ENCODE peak calls at places on chromosomes 3 and 15, in six cellular contexts. J is pancreas, V is hepatocyte, G is Panc1, F is stomach, A is progenitor cell of endocrine pancreas. E is an unnamed sample.
A peak's percentile ranks its signal among the peaks of the same experiment; 100 is the strongest.

GRCh38 chr3:12367346-12367745 is 78.5 kb downstream of the PPARG start:
- DNase-seq in J (no peak), V (no peak), G (no peak), F (no peak), A (no peak), E (no peak)

GRCh38 chr3:11530153-11530721 is 113.5 kb downstream of the VGLL4 start:
- DNase-seq in J (no peak), V (peak; percentile 70), G (no peak), F (no peak), A (no peak), E (peak; percentile 81)

GRCh38 chr15:82830427-82831173 is 21.2 kb downstream of the WHAMM start:
- DNase-seq in J (no peak), V (no peak), G (no peak), F (no peak), A (no peak), E (no peak)

GRCh38 chr3:70064194-70064787 is 64.8 kb downstream of the SAMMSON start:
- DNase-seq in J (no peak), V (peak; percentile 67), G (peak; percentile 28), F (no peak), A (no peak), E (peak; percentile 3)

GRCh38 chr3:78917541-78917940 is 850.3 kb downstream of the ROBO1 start:
- DNase-seq in J (no peak), V (no peak), G (no peak), F (no peak), A (no peak), E (no peak)

GRCh38 chr15:98085003-98085639 is 124.6 kb downstream of the ARRDC4 start:
- DNase-seq in J (no peak), V (peak; percentile 75), G (peak; percentile 36), F (peak; percentile 47), A (no peak), E (peak; percentile 64)

GRCh38 chr3:184776916-184777315 is 35.0 kb upstream of the VPS8 start:
- DNase-seq in J (no peak), V (no peak), G (no peak), F (no peak), A (no peak), E (no peak)

GRCh38 chr3:81740731-81741130 is 20.7 kb downstream of the GBE1 start:
- DNase-seq in J (no peak), V (no peak), G (no peak), F (no peak), A (no peak), E (no peak)

GRCh38 chr3:11699083-11699427 is 55.3 kb upstream of the VGLL4 start:
- DNase-seq in J (no peak), V (no peak), G (no peak), F (no peak), A (no peak), E (no peak)

GRCh38 chr3:58025824-58026579 is 17.8 kb downstream of the FLNB start:
- DNase-seq in J (no peak), V (peak; percentile 75), G (no peak), F (peak; percentile 71), A (no peak), E (no peak)

GRCh38 chr3:50971487-50971924 is 296.8 kb downstream of the DOCK3 start:
- DNase-seq in J (no peak), V (peak; percentile 85), G (peak; percentile 24), F (peak; percentile 51), A (peak; percentile 27), E (peak; percentile 8)

GRCh38 chr3:8319935-8320634 is 181.5 kb upstream of the LMCD1 start:
- DNase-seq in J (no peak), V (no peak), G (no peak), F (no peak), A (no peak), E (no peak)

GRCh38 chr3:128274837-128275236 is 121.6 kb downstream of the EEFSEC start:
- DNase-seq in J (no peak), V (no peak), G (no peak), F (no peak), A (no peak), E (no peak)
- TF ChIP-seq CTCF in J (no peak), V (no peak), G (no peak), F (no peak), A (no peak), E (no peak)

GRCh38 chr15:87623832-87624231 is 632.7 kb downstream of the NTRK3 start:
- DNase-seq in J (no peak), V (no peak), G (no peak), F (no peak), A (no peak), E (no peak)
- TF ChIP-seq CTCF in J (no peak), V (no peak), G (peak; percentile 35), F (no peak), A (no peak), E (no peak)

DNA sequence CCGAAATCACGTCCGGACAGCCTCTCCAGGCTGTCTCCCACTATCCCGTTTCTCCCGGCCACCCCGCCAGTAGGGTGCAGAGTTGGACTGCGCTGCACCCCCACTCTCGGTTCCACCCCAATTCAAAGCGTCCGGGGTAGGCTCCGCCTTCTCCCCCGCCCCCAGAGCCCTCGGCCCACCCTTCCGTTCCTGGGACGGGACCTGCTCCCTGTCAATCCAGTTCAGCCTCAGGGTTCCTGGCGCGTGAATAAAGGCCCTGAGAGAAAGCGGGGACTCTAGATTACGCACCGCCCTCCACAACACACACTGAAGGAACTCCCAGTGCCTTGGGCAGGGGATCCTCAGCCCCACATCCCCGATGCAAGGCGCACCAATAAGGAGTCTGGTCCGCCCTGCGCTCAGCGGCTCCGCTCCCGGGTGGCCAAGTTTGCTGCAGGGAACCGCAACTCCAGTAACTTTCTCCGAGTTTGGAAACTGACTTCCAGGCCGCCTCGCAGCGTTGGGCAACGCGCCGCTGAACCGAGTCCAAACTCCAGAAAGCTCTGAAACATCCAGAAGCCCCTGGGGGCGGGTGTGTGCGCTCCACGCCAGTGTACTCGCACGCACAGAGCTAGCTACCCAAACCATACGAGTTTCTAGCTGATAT is 1.9 kb downstream of the ADAMTS9 start:
- DNase-seq in J (peak; percentile 80), V (peak; percentile 94), G (no peak), F (peak; percentile 84), A (peak; percentile 82), E (peak; percentile 61)
- TF ChIP-seq CTCF in J (no peak), V (peak; percentile 63), G (peak; percentile 12), F (no peak), A (peak; percentile 39), E (peak; percentile 33)

DNA sequence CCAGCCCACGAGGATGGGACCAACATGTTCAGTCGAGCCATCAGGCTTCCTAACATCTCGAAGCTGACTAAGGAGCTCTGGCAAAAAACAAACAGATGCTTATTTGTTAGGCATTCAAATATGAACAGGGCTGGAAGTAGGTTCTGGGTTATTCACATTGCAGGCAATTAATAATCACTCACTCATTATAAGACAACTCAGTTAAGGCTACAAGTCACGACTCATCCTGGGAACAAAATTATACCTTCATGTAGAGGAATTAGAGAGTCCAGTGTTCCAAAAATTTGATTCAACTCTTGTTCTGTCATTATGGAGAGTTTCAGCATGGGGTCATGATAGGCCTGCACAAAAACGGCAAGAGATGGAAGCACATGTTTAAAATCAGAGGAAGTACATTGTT is 50.7 kb downstream of the ARHGEF3 start:
- DNase-seq in J (no peak), V (no peak), G (no peak), F (no peak), A (no peak), E (no peak)
- TF ChIP-seq CTCF in J (no peak), V (no peak), G (no peak), F (no peak), A (no peak), E (no peak)

GRCh38 chr15:39154136-39154770 is 426.6 kb upstream of the THBS1 start:
- DNase-seq in J (no peak), V (peak; percentile 45), G (no peak), F (no peak), A (no peak), E (no peak)
- TF ChIP-seq CTCF in J (no peak), V (peak; percentile 7), G (peak; percentile 22), F (no peak), A (peak; percentile 50), E (peak; percentile 5)

GRCh38 chr3:52234516-52235447 is 4.2 kb downstream of the TWF2 start:
- DNase-seq in J (peak; percentile 37), V (no peak), G (no peak), F (no peak), A (no peak), E (no peak)
- TF ChIP-seq CTCF in J (no peak), V (no peak), G (peak; percentile 41), F (no peak), A (no peak), E (no peak)

DNA sequence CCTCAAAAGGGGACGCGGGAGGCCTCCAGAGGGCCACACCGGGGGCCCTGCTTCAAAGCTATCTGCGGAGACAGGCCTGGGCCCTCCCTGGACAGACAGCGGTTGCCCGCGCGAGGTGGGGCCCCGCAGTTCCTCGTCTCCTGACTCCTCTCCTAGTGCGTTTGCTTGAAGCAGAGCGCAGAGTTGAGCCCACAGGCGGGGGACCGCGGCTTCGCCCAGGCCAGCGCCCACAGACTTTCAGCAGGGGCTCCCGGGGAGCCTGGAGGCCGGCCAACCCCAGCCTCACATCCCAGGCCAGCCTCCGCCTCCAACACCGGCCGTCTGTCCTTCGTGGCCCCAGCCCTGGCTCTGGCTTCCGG is 540 bp upstream of the ADAMTS7 start:
- DNase-seq in J (no peak), V (no peak), G (no peak), F (no peak), A (no peak), E (no peak)
- TF ChIP-seq CTCF in J (no peak), V (no peak), G (peak; percentile 56), F (no peak), A (no peak), E (no peak)

DNA sequence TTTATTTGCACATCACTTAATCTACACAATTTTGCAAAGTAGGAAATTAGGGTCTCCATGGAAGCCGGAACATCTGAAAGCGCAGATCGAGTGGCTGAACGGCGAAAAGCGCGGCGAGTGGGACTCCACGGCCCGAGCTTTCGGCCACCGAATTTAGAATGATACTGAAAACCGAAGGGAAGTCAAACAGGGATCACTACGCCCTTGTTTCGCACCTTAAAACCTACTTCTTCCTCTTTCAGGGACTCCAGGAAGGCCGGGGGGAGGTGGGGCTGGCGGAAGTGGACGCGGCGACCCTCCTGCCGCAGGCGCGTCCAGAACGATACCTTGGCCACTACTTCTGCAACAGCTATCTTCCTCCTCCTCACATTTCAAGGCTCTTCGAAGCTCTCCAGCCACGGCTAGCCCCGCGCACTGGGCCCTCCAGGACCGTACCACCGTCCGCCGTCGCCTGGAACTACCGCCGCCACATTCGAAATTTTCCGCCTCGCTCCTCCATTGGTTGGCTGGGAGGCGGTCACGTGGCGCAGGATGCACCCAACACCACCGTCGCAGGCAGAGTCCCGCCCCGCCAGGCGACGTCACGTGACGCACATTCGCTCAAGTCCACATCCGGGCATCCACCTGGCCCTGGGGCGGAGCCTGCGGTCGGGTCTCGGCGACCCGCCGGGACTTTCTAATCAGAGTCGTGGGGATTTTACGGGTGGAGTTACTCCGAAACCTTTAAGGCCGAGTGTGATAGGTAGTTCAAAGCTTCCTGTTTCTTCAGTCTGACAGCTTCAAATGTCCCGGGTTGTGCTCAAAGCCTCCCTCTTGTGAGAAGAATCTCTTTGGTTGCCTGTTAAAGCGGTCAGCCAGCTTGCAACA is at the start of gene SGO1:
- DNase-seq in J (peak; percentile 99), V (peak; percentile 99), G (peak; percentile 70), F (peak; percentile 100), A (peak; percentile 98), E (peak; percentile 91)
- TF ChIP-seq CTCF in J (no peak), V (no peak), G (no peak), F (no peak), A (no peak), E (peak; percentile 16)

GRCh38 chr3:182007441-182007840 is 295.7 kb downstream of the SOX2 start:
- DNase-seq in J (no peak), V (no peak), G (no peak), F (no peak), A (no peak), E (no peak)
- TF ChIP-seq CTCF in J (no peak), V (no peak), G (no peak), F (no peak), A (no peak), E (no peak)

E was measured in AG09319.